ENCODE peak calls at places on chromosomes 5 and 9, in eight cellular contexts. One of them, this sample, is unnamed.

GRCh38 chr9:104028827-104029226 is 65.3 kb upstream of the SMC2 start:
- DNase-seq in NCI-H1436: no peak
- DNase-seq in retinal pigment epithelial cell: no peak
- DNase-seq in A172: no peak
- DNase-seq in NCI-H1105 treated with DMSO at 0.1 percent for 48 hours: no peak
- DNase-seq in OCI-LY7: no peak
- DNase-seq in cortex of kidney: no peak
- DNase-seq in AG09319: no peak
- DNase-seq in this sample: no peak

GRCh38 chr9:130526193-130526853 is 53.1 kb upstream of the FUBP3 start:
- DNase-seq in cortex of kidney: no peak
- DNase-seq in AG09319: no peak
- DNase-seq in OCI-LY7: no peak
- DNase-seq in A172: no peak
- DNase-seq in retinal pigment epithelial cell: no peak
- DNase-seq in NCI-H1436: no peak
- DNase-seq in NCI-H1105 treated with DMSO at 0.1 percent for 48 hours: no peak
- DNase-seq in this sample: no peak

GRCh38 chr5:105953616-105954015 is 1717.1 kb downstream of the EFNA5 start:
- DNase-seq in NCI-H1105 treated with DMSO at 0.1 percent for 48 hours: peak; percentile 76
- DNase-seq in NCI-H1436: peak; percentile 47
- DNase-seq in A172: no peak
- DNase-seq in AG09319: no peak
- DNase-seq in cortex of kidney: no peak
- DNase-seq in retinal pigment epithelial cell: no peak
- DNase-seq in OCI-LY7: no peak
- DNase-seq in this sample: no peak

GRCh38 chr5:149452665-149453617 is 73.8 kb upstream of the IL17B start:
- DNase-seq in OCI-LY7: no peak
- DNase-seq in NCI-H1105 treated with DMSO at 0.1 percent for 48 hours: no peak
- DNase-seq in A172: peak; percentile 92
- DNase-seq in AG09319: no peak
- DNase-seq in NCI-H1436: no peak
- DNase-seq in retinal pigment epithelial cell: peak; percentile 77
- DNase-seq in cortex of kidney: no peak
- DNase-seq in this sample: peak; percentile 73

GRCh38 chr5:110342683-110343082 is 383.8 kb downstream of the TMEM232 start:
- DNase-seq in cortex of kidney: no peak
- DNase-seq in AG09319: no peak
- DNase-seq in retinal pigment epithelial cell: no peak
- DNase-seq in NCI-H1436: no peak
- DNase-seq in A172: no peak
- DNase-seq in OCI-LY7: no peak
- DNase-seq in NCI-H1105 treated with DMSO at 0.1 percent for 48 hours: no peak
- DNase-seq in this sample: no peak

GRCh38 chr5:132193165-132193694 is 34.4 kb downstream of the P4HA2 start:
- DNase-seq in cortex of kidney: no peak
- DNase-seq in retinal pigment epithelial cell: no peak
- DNase-seq in OCI-LY7: no peak
- DNase-seq in NCI-H1105 treated with DMSO at 0.1 percent for 48 hours: no peak
- DNase-seq in NCI-H1436: no peak
- DNase-seq in A172: no peak
- DNase-seq in AG09319: no peak
- DNase-seq in this sample: no peak

GRCh38 chr5:98499892-98500291 is 273.6 kb upstream of the RGMB start:
- DNase-seq in OCI-LY7: no peak
- DNase-seq in NCI-H1436: no peak
- DNase-seq in NCI-H1105 treated with DMSO at 0.1 percent for 48 hours: no peak
- DNase-seq in cortex of kidney: no peak
- DNase-seq in AG09319: no peak
- DNase-seq in retinal pigment epithelial cell: no peak
- DNase-seq in A172: no peak
- DNase-seq in this sample: no peak

GRCh38 chr9:122016789-122017188 is 76.3 kb downstream of the TTLL11 start:
- DNase-seq in retinal pigment epithelial cell: no peak
- DNase-seq in OCI-LY7: peak; percentile 60
- DNase-seq in AG09319: no peak
- DNase-seq in cortex of kidney: no peak
- DNase-seq in NCI-H1436: no peak
- DNase-seq in A172: no peak
- DNase-seq in NCI-H1105 treated with DMSO at 0.1 percent for 48 hours: no peak
- DNase-seq in this sample: no peak

GRCh38 chr9:135515541-135515951 is 5.7 kb upstream of the LCN1 start:
- DNase-seq in NCI-H1436: no peak
- DNase-seq in retinal pigment epithelial cell: no peak
- DNase-seq in NCI-H1105 treated with DMSO at 0.1 percent for 48 hours: no peak
- DNase-seq in A172: no peak
- DNase-seq in AG09319: no peak
- DNase-seq in OCI-LY7: no peak
- DNase-seq in cortex of kidney: no peak
- DNase-seq in this sample: no peak

GRCh38 chr5:179254638-179255271 is 90.5 kb downstream of the ADAMTS2 start:
- DNase-seq in A172: no peak
- DNase-seq in NCI-H1105 treated with DMSO at 0.1 percent for 48 hours: no peak
- DNase-seq in NCI-H1436: no peak
- DNase-seq in retinal pigment epithelial cell: no peak
- DNase-seq in cortex of kidney: no peak
- DNase-seq in AG09319: no peak
- DNase-seq in OCI-LY7: no peak
- DNase-seq in this sample: no peak

GRCh38 chr5:79924936-79925893 is 65.8 kb downstream of the MTX3 start:
- DNase-seq in retinal pigment epithelial cell: no peak
- DNase-seq in NCI-H1436: no peak
- DNase-seq in NCI-H1105 treated with DMSO at 0.1 percent for 48 hours: no peak
- DNase-seq in OCI-LY7: peak; percentile 54
- DNase-seq in AG09319: no peak
- DNase-seq in cortex of kidney: no peak
- DNase-seq in A172: no peak
- DNase-seq in this sample: no peak

GRCh38 chr9:7234144-7234543 is 476.4 kb downstream of the KDM4C start:
- DNase-seq in retinal pigment epithelial cell: no peak
- DNase-seq in NCI-H1105 treated with DMSO at 0.1 percent for 48 hours: no peak
- DNase-seq in AG09319: no peak
- DNase-seq in A172: peak; percentile 9
- DNase-seq in cortex of kidney: no peak
- DNase-seq in OCI-LY7: peak; percentile 54
- DNase-seq in NCI-H1436: no peak
- DNase-seq in this sample: no peak

GRCh38 chr5:76718381-76718832 is 2.5 kb downstream of the F2R start:
- DNase-seq in cortex of kidney: no peak
- DNase-seq in NCI-H1436: no peak
- DNase-seq in NCI-H1105 treated with DMSO at 0.1 percent for 48 hours: no peak
- DNase-seq in retinal pigment epithelial cell: no peak
- DNase-seq in AG09319: no peak
- DNase-seq in A172: no peak
- DNase-seq in OCI-LY7: no peak
- DNase-seq in this sample: no peak

GRCh38 chr5:119411291-119411934 is 40.9 kb upstream of the HSD17B4 start:
- DNase-seq in NCI-H1105 treated with DMSO at 0.1 percent for 48 hours: no peak
- DNase-seq in retinal pigment epithelial cell: no peak
- DNase-seq in AG09319: no peak
- DNase-seq in A172: peak; percentile 51
- DNase-seq in NCI-H1436: no peak
- DNase-seq in cortex of kidney: no peak
- DNase-seq in OCI-LY7: peak; percentile 35
- DNase-seq in this sample: no peak

GRCh38 chr9:17398351-17398750 is 180.5 kb upstream of the SH3GL2 start:
- DNase-seq in retinal pigment epithelial cell: no peak
- DNase-seq in NCI-H1105 treated with DMSO at 0.1 percent for 48 hours: no peak
- DNase-seq in cortex of kidney: no peak
- DNase-seq in NCI-H1436: no peak
- DNase-seq in AG09319: no peak
- DNase-seq in A172: no peak
- DNase-seq in OCI-LY7: no peak
- DNase-seq in this sample: no peak

GRCh38 chr5:73137575-73138530 is 17.5 kb downstream of the TMEM171 start:
- DNase-seq in A172: peak; percentile 44
- DNase-seq in NCI-H1436: no peak
- DNase-seq in NCI-H1105 treated with DMSO at 0.1 percent for 48 hours: no peak
- DNase-seq in AG09319: no peak
- DNase-seq in retinal pigment epithelial cell: no peak
- DNase-seq in cortex of kidney: no peak
- DNase-seq in OCI-LY7: no peak
- DNase-seq in this sample: no peak

GRCh38 chr9:4359016-4359415 is 59.1 kb upstream of the GLIS3 start:
- DNase-seq in NCI-H1436: no peak
- DNase-seq in AG09319: no peak
- DNase-seq in OCI-LY7: no peak
- DNase-seq in NCI-H1105 treated with DMSO at 0.1 percent for 48 hours: no peak
- DNase-seq in cortex of kidney: no peak
- DNase-seq in retinal pigment epithelial cell: no peak
- DNase-seq in A172: no peak
- DNase-seq in this sample: no peak

GRCh38 chr5:139406960-139407359 is 3.1 kb upstream of the SPATA24 start:
- DNase-seq in OCI-LY7: no peak
- DNase-seq in NCI-H1105 treated with DMSO at 0.1 percent for 48 hours: no peak
- DNase-seq in AG09319: no peak
- DNase-seq in A172: no peak
- DNase-seq in cortex of kidney: no peak
- DNase-seq in retinal pigment epithelial cell: no peak
- DNase-seq in NCI-H1436: no peak
- DNase-seq in this sample: no peak

GRCh38 chr9:15220658-15221310 is 86.2 kb downstream of the TTC39B start:
- DNase-seq in NCI-H1105 treated with DMSO at 0.1 percent for 48 hours: no peak
- DNase-seq in retinal pigment epithelial cell: no peak
- DNase-seq in NCI-H1436: no peak
- DNase-seq in A172: no peak
- DNase-seq in AG09319: peak; percentile 89
- DNase-seq in OCI-LY7: no peak
- DNase-seq in cortex of kidney: no peak
- DNase-seq in this sample: no peak

GRCh38 chr9:125183561-125183960 is 6.0 kb downstream of the PPP6C start:
- DNase-seq in cortex of kidney: no peak
- DNase-seq in A172: no peak
- DNase-seq in retinal pigment epithelial cell: no peak
- DNase-seq in OCI-LY7: no peak
- DNase-seq in NCI-H1436: no peak
- DNase-seq in NCI-H1105 treated with DMSO at 0.1 percent for 48 hours: no peak
- DNase-seq in AG09319: no peak
- DNase-seq in this sample: no peak

GRCh38 chr9:134318481-134318891 is 7.8 kb upstream of the RXRA start:
- DNase-seq in retinal pigment epithelial cell: no peak
- DNase-seq in AG09319: no peak
- DNase-seq in cortex of kidney: no peak
- DNase-seq in NCI-H1436: no peak
- DNase-seq in OCI-LY7: no peak
- DNase-seq in NCI-H1105 treated with DMSO at 0.1 percent for 48 hours: no peak
- DNase-seq in A172: peak; percentile 38
- DNase-seq in this sample: no peak

GRCh38 chr5:74355456-74355855 is 285.1 kb downstream of the ENC1 start:
- DNase-seq in cortex of kidney: no peak
- DNase-seq in OCI-LY7: no peak
- DNase-seq in A172: no peak
- DNase-seq in retinal pigment epithelial cell: no peak
- DNase-seq in NCI-H1105 treated with DMSO at 0.1 percent for 48 hours: no peak
- DNase-seq in AG09319: no peak
- DNase-seq in NCI-H1436: no peak
- DNase-seq in this sample: no peak

GRCh38 chr5:65125681-65126080 is 356.0 kb downstream of the ADAMTS6 start:
- DNase-seq in retinal pigment epithelial cell: no peak
- DNase-seq in A172: no peak
- DNase-seq in OCI-LY7: no peak
- DNase-seq in AG09319: no peak
- DNase-seq in cortex of kidney: no peak
- DNase-seq in NCI-H1105 treated with DMSO at 0.1 percent for 48 hours: no peak
- DNase-seq in NCI-H1436: no peak
- DNase-seq in this sample: no peak

GRCh38 chr5:100232730-100233129 is 302.4 kb upstream of the FAM174A start:
- DNase-seq in NCI-H1105 treated with DMSO at 0.1 percent for 48 hours: peak; percentile 26
- DNase-seq in NCI-H1436: peak; percentile 20
- DNase-seq in retinal pigment epithelial cell: no peak
- DNase-seq in AG09319: no peak
- DNase-seq in A172: no peak
- DNase-seq in OCI-LY7: no peak
- DNase-seq in cortex of kidney: no peak
- DNase-seq in this sample: no peak

GRCh38 chr5:78221964-78222451 is 72.5 kb downstream of the AP3B1 start:
- DNase-seq in cortex of kidney: no peak
- DNase-seq in AG09319: peak; percentile 16
- DNase-seq in retinal pigment epithelial cell: no peak
- DNase-seq in A172: no peak
- DNase-seq in NCI-H1105 treated with DMSO at 0.1 percent for 48 hours: no peak
- DNase-seq in OCI-LY7: peak; percentile 94
- DNase-seq in NCI-H1436: no peak
- DNase-seq in this sample: no peak

GRCh38 chr5:145825751-145826180 is 9.4 kb downstream of the PRELID2 start:
- DNase-seq in cortex of kidney: no peak
- DNase-seq in retinal pigment epithelial cell: no peak
- DNase-seq in NCI-H1436: peak; percentile 42
- DNase-seq in NCI-H1105 treated with DMSO at 0.1 percent for 48 hours: peak; percentile 38
- DNase-seq in OCI-LY7: peak; percentile 61
- DNase-seq in A172: peak; percentile 52
- DNase-seq in AG09319: peak; percentile 40
- DNase-seq in this sample: peak; percentile 20

GRCh38 chr5:93385665-93386064 is 195.4 kb downstream of the NR2F1-AS1 start:
- DNase-seq in cortex of kidney: no peak
- DNase-seq in NCI-H1436: no peak
- DNase-seq in retinal pigment epithelial cell: no peak
- DNase-seq in AG09319: no peak
- DNase-seq in NCI-H1105 treated with DMSO at 0.1 percent for 48 hours: no peak
- DNase-seq in OCI-LY7: no peak
- DNase-seq in A172: no peak
- DNase-seq in this sample: no peak

GRCh38 chr5:50667079-50667652 is 729 bp downstream of the PARP8 start:
- DNase-seq in retinal pigment epithelial cell: no peak
- DNase-seq in OCI-LY7: peak; percentile 64
- DNase-seq in AG09319: no peak
- DNase-seq in NCI-H1436: peak; percentile 22
- DNase-seq in A172: no peak
- DNase-seq in cortex of kidney: no peak
- DNase-seq in NCI-H1105 treated with DMSO at 0.1 percent for 48 hours: no peak
- DNase-seq in this sample: no peak

GRCh38 chr9:131174681-131175239 is 49.4 kb downstream of the NUP214 start:
- DNase-seq in cortex of kidney: no peak
- DNase-seq in retinal pigment epithelial cell: no peak
- DNase-seq in AG09319: no peak
- DNase-seq in A172: no peak
- DNase-seq in NCI-H1436: no peak
- DNase-seq in OCI-LY7: no peak
- DNase-seq in NCI-H1105 treated with DMSO at 0.1 percent for 48 hours: no peak
- DNase-seq in this sample: no peak

This sample was measured in brain pericyte.